ENCODE peak calls at places on chromosomes 4 and X, in seven cellular contexts. Q, U, G, Z, Y, V and P are unnamed samples.

GRCh38 chr4:7703669-7704068 is 236.0 kb downstream of the AFAP1 start:
- DNase-seq in U (no peak), V (no peak), Q (no peak), Z (no peak), G (no peak), Y (no peak), P (no peak)

GRCh38 chr4:158870282-158871049 is 101.6 kb downstream of the FNIP2 start:
- DNase-seq in Y (no peak), Q (no peak), G (no peak), Z (no peak), V (no peak), U (no peak), P (no peak)

GRCh38 chr4:134812611-134813010 is 611.0 kb upstream of the PABPC4L start:
- DNase-seq in G (no peak), Q (no peak), Z (no peak), Y (no peak), V (no peak), U (no peak), P (no peak)

GRCh38 chr4:75552452-75552851 is 3.4 kb upstream of the ODAPH start:
- DNase-seq in G (peak), V (no peak), U (no peak), Q (no peak), Z (no peak), Y (no peak), P (no peak)

GRCh38 chr4:38021751-38022150 is 61.6 kb downstream of the PTTG2 start:
- DNase-seq in G (no peak), V (no peak), Y (no peak), Q (no peak), Z (no peak), U (no peak), P (no peak)

GRCh38 chr4:141020801-141021261 is 112.4 kb downstream of the RNF150 start:
- DNase-seq in U (no peak), G (peak), Z (no peak), Y (no peak), V (no peak), Q (no peak), P (peak)

GRCh38 chr4:138668309-138668708 is 347.3 kb upstream of the NOCT start:
- DNase-seq in Y (no peak), G (no peak), Z (no peak), Q (no peak), V (no peak), U (no peak), P (no peak)

GRCh38 chr4:89069481-89069880 is 12.5 kb upstream of the FAM13A start:
- DNase-seq in Q (no peak), Z (no peak), Y (no peak), V (peak), U (no peak), G (no peak), P (no peak)

GRCh38 chr4:141391293-141391692 is 170.6 kb downstream of the ZNF330 start:
- DNase-seq in Q (no peak), G (no peak), U (no peak), V (no peak), Z (no peak), Y (no peak), P (no peak)

GRCh38 chrX:71282514-71283408 is 674 bp upstream of the NONO start:
- DNase-seq in Q (no peak), G (no peak), V (no peak), U (peak), Z (no peak), Y (peak), P (peak)

GRCh38 chrX:21946925-21947641 is 6.6 kb downstream of the SMS start:
- DNase-seq in U (no peak), V (no peak), Y (no peak), Q (no peak), G (peak), Z (no peak), P (peak)

GRCh38 chrX:153948002-153948466 is 3.6 kb upstream of the RENBP start:
- DNase-seq in U (no peak), G (no peak), V (no peak), Y (no peak), Z (no peak), Q (no peak), P (no peak)

GRCh38 chrX:2774776-2775175 is 22.9 kb downstream of the XG start:
- DNase-seq in Y (no peak), Z (no peak), G (no peak), U (no peak), Q (no peak), V (no peak), P (no peak)

GRCh38 chrX:119502727-119503483 is 34.7 kb downstream of the SLC25A5 start:
- DNase-seq in Q (peak), Z (peak), V (no peak), G (peak), U (peak), Y (no peak), P (peak)

GRCh38 chr4:166585491-166585890 is 648.8 kb downstream of the SPOCK3 start:
- DNase-seq in Y (no peak), Q (no peak), G (no peak), U (no peak), V (no peak), Z (no peak), P (no peak)

GRCh38 chr4:140755811-140756291 is 334 bp downstream of the TBC1D9 start:
- DNase-seq in Z (peak), G (peak), Q (no peak), Y (peak), U (no peak), V (no peak), P (peak)

GRCh38 chr4:86720508-86721068 is 126.5 kb downstream of the PTPN13 start:
- DNase-seq in Z (no peak), V (no peak), Q (no peak), Y (no peak), U (no peak), G (no peak), P (peak)

GRCh38 chrX:39497717-39498265 is 600.0 kb downstream of the BCOR start:
- DNase-seq in V (no peak), G (no peak), Q (no peak), U (no peak), Z (no peak), Y (no peak), P (no peak)

GRCh38 chr4:185211641-185212040 is 2.2 kb downstream of the SNX25 start:
- DNase-seq in Z (no peak), Y (no peak), U (no peak), Q (no peak), V (no peak), G (no peak), P (no peak)

GRCh38 chr4:139617702-139618490 is 47.7 kb upstream of the MGST2 start:
- DNase-seq in Z (no peak), U (no peak), G (peak), V (no peak), Y (no peak), Q (no peak), P (no peak)